ENCODE peak calls at places on chromosomes 6 and 20, in ten cellular contexts. J is pancreas, B is right lobe of liver, S is HepG2, Y is kidney, V is body of pancreas, F is tibial nerve, A is fibroblast of lung, U is heart right ventricle, E is RWPE2. D is an unnamed sample.

GRCh38 chr6:124197148-124197547 is 393.5 kb downstream of the NKAIN2 start:
- DNase-seq in U (no peak), J (no peak), A (no peak), Y (no peak), B (no peak), S (no peak), E (no peak), V (no peak), F (no peak), D (no peak)

GRCh38 chr20:56422131-56422823 is 10.2 kb downstream of the CASS4 start:
- DNase-seq in A (peak; percentile 73), F (no peak), U (no peak), V (no peak), Y (no peak), S (peak; percentile 81), E (no peak), B (no peak), J (no peak), D (peak; percentile 51)

GRCh38 chr6:74480561-74480960 is 725.3 kb downstream of the COL12A1 start:
- DNase-seq in U (no peak), F (no peak), Y (no peak), E (no peak), J (no peak), S (no peak), A (no peak), B (no peak), V (no peak), D (no peak)

GRCh38 chr6:107308676-107309075 is 150.7 kb downstream of the PDSS2 start:
- DNase-seq in B (no peak), F (no peak), A (no peak), S (no peak), E (no peak), J (no peak), Y (no peak), V (no peak), U (no peak), D (no peak)

GRCh38 chr20:4112490-4113420 is 97.4 kb upstream of the RNF24 start:
- DNase-seq in F (peak; percentile 35), Y (no peak), J (peak; percentile 68), B (peak; percentile 53), U (peak; percentile 58), S (no peak), E (no peak), V (peak; percentile 70), A (peak; percentile 65), D (no peak)

GRCh38 chr6:104969785-104970581 is 13.1 kb downstream of the LIN28B start:
- DNase-seq in U (no peak), A (no peak), B (no peak), S (peak; percentile 60), Y (no peak), J (no peak), E (no peak), F (no peak), V (no peak), D (no peak)

GRCh38 chr6:85676086-85676729 is 33.5 kb upstream of the SYNCRIP start:
- DNase-seq in F (no peak), J (no peak), Y (no peak), B (no peak), U (no peak), E (no peak), A (peak; percentile 50), S (no peak), V (no peak), D (no peak)

GRCh38 chr6:53770690-53771320 is 24.0 kb upstream of the LRRC1 start:
- DNase-seq in S (no peak), F (no peak), A (no peak), E (no peak), J (no peak), U (no peak), V (no peak), B (no peak), Y (no peak), D (no peak)

GRCh38 chr6:20827798-20828197 is 293.5 kb downstream of the CDKAL1 start:
- DNase-seq in J (no peak), B (no peak), A (peak; percentile 89), E (no peak), U (no peak), V (no peak), S (no peak), Y (no peak), F (no peak), D (no peak)

GRCh38 chr6:143700684-143701342 is 23.0 kb downstream of the PHACTR2 start:
- DNase-seq in A (peak; percentile 86), S (no peak), V (no peak), U (peak; percentile 56), Y (no peak), F (no peak), E (no peak), B (no peak), J (no peak), D (peak; percentile 68)

GRCh38 chr6:40504274-40504673 is 82.9 kb downstream of the LRFN2 start:
- DNase-seq in J (no peak), F (no peak), Y (no peak), E (no peak), U (no peak), S (no peak), B (no peak), V (no peak), A (no peak), D (no peak)

GRCh38 chr20:17622086-17622850 is 52.4 kb downstream of the DSTN start:
- DNase-seq in A (no peak), F (peak; percentile 8), U (no peak), B (peak; percentile 8), S (no peak), Y (peak; percentile 43), J (peak; percentile 10), V (no peak), E (no peak), D (no peak)

GRCh38 chr6:111818539-111819226 is 54.6 kb downstream of the FYN start:
- DNase-seq in Y (no peak), V (no peak), U (no peak), J (no peak), F (no peak), E (no peak), A (peak; percentile 34), S (no peak), B (no peak), D (no peak)

DNA sequence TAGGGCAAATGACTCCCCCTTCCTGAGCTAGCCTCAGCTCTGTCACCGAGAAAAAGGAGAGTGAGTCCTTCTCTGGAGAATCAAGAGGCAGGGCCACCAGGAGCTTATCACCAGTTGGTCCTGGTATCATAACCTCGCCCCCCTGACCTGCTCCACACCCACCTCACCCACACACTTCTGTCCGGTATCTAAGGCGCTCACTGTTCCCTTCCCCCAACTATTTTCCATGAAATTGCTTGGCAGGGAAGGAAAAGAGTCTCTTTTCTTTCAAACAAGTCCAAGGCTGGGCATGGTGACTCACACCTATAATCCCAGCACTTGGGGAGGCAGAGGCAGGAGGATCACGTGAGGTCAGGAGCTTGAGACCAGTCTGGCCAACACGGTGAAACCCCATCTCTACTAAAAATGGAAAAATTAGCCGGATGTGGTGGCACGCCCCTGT is 77.6 kb downstream of the ZMYND8 start:
- DNase-seq in F (no peak), A (no peak), B (no peak), J (no peak), Y (no peak), E (no peak), V (no peak), U (no peak), S (no peak), D (no peak)
- H3K27ac ChIP-seq in F (peak overlapping the region; percentile 61), A (no peak overlapping the region), B (no peak overlapping the region), J (no peak overlapping the region), Y (no peak overlapping the region), E (peak overlapping the region; percentile 98), V (no peak overlapping the region), U (no peak overlapping the region), S (no peak overlapping the region), D (no peak overlapping the region)

DNA sequence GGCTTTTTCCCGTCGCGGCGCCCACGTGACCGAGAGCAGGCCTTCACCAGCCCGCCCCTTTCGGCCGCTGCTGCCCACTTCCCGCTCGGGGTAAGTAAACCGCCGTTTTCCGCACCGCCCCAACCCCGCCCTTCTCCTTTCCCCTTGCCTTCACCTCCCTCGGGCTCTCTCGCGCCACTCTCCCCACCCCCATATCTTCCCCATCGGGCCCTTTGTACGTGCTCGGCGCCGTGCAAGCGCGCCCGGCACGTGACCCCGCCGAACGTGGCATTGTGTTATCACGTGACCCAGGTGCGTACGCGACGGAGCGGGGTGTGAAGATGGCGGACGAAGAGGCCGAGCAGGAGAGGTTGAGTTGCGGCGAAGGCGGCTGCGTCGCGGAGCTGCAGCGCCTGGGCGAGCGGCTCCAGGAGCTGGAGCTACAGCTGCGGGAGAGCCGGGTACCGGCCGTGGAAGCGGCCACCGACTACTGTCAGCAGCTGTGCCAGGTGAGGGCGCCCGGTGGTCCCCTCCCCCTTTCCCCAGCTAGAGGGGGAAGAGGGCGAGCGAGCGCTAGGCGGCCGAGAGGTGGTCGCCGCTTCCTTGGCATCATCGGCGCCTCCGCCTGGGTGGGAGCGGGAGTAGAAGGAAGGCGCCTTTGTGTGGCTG is at the start of gene ZNF292:
- DNase-seq in B (peak; percentile 96), F (peak; percentile 95), S (peak; percentile 93), U (peak; percentile 95), E (peak; percentile 98), J (peak; percentile 94), V (peak; percentile 94), Y (peak; percentile 99), A (peak; percentile 97), D (peak; percentile 94)
- TF ChIP-seq CTCF in B (no peak), F (no peak), S (no peak), U (no peak), E (peak; percentile 10), J (no peak), V (no peak), Y (no peak), A (no peak), D (no peak)

DNA sequence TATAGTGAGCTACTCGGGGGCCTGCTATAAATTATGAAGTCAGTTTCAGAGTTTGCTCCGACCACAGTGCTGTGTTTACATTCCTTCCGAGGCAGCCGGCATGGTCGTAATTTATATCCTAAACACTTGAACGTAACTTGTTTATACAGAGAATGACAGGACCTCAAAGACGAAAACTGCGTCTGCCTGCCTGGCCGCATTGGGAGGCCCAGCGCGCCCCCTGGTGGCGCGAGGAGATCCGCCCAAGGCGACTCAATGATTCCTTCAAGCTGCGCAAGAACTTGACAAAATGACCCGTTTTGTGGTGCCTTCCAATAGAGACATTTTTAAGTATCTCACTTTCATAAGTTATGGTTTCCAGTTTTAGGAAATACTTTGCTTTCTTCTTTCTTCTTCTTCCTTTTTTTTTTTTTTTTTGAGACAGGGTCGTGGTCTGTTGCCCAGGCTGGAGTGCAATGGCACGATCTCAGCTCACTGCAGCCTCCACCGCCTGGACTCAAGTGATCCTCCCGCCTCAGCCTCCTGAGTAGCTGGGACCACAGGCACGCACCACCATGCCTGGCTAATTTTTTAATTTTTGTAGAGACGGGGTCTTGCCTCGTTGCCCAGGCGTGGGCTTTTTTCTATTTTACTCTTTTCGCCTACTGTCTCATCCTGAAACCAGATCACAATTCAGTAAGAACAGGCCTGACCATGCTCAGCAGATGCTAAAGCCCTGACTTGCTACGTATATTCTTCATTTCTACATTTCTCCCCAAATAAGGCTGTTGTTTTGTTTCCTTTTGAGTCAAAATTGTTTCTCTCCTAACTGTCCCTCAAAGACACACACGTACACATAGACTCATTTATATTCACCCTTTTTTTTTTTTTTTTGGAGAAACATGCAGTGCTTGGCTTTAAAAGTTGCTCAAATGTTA is 7.8 kb downstream of the FOXF2 start:
- DNase-seq in J (peak; percentile 63), U (peak; percentile 45), V (peak; percentile 62), Y (peak; percentile 84), F (peak; percentile 48), A (peak; percentile 99), B (peak; percentile 54), E (no peak), S (peak; percentile 31), D (peak; percentile 94)
- H3K4me3 ChIP-seq in J (no peak overlapping the region), U (no peak overlapping the region), V (no peak overlapping the region), Y (no peak overlapping the region), F (no peak overlapping the region), A (no peak overlapping the region), B (no peak overlapping the region), E (no peak overlapping the region), S (no peak overlapping the region), D (no peak overlapping the region)

GRCh38 chr6:34745277-34746103 is 11.8 kb upstream of the SNRPC start:
- DNase-seq in U (no peak), E (no peak), A (no peak), B (no peak), S (peak; percentile 72), V (peak; percentile 82), F (no peak), J (peak; percentile 46), Y (no peak), D (peak; percentile 7)
- H3K27ac ChIP-seq in U (no peak overlapping the region), E (no peak overlapping the region), A (no peak overlapping the region), B (no peak overlapping the region), S (peak overlapping the region; percentile 57), V (peak overlapping the region; percentile 65), F (no peak overlapping the region), J (peak overlapping the region; percentile 76), Y (no peak overlapping the region), D (no peak overlapping the region)

D was measured in AG04450.